ENCODE peak calls at places on chromosome 3, in seven cellular contexts. V is heart right ventricle, Z is gastrocnemius medialis, S is fibroblast of lung, P is psoas muscle, D is SJCRH30, Q is body of pancreas. G is an unnamed sample. For H3K4me1, the result is how much of the 10 kb centered on the place peaks cover.

GRCh38 chr3:190432216-190432615 is 17.5 kb downstream of the TMEM207 start:
- DNase-seq in P (no peak), S (peak), Z (no peak), V (no peak), D (no peak), Q (no peak), G (no peak)

GRCh38 chr3:162525052-162525451 is 1028.4 kb downstream of the OTOL1 start:
- DNase-seq in S (peak), Q (peak), D (peak), P (no peak), V (no peak), Z (no peak), G (peak)

GRCh38 chr3:195185574-195185973 is 85.4 kb downstream of the XXYLT1 start:
- DNase-seq in Z (no peak), D (no peak), V (no peak), P (no peak), S (no peak), Q (no peak), G (no peak)

GRCh38 chr3:57194641-57195040 is 5.1 kb downstream of the HESX1 start:
- DNase-seq in D (no peak), V (no peak), Q (no peak), S (no peak), Z (no peak), P (no peak), G (no peak)

GRCh38 chr3:113128386-113129015 is 82.9 kb upstream of the BOC start:
- DNase-seq in Z (no peak), S (peak), P (no peak), D (peak), Q (no peak), V (no peak), G (no peak)

GRCh38 chr3:77869423-77869822 is 829.5 kb downstream of the ROBO2 start:
- DNase-seq in S (no peak), Q (no peak), V (no peak), D (no peak), P (no peak), Z (no peak), G (no peak)

GRCh38 chr3:877001-877400 is 215.8 kb upstream of the CNTN6 start:
- DNase-seq in P (no peak), D (no peak), V (no peak), Z (no peak), Q (no peak), S (peak), G (no peak)

GRCh38 chr3:131610174-131610573 is 107.4 kb upstream of the MRPL3 start:
- DNase-seq in D (no peak), S (no peak), Z (no peak), Q (no peak), P (no peak), V (no peak), G (no peak)

GRCh38 chr3:197226179-197226578 is 72.2 kb downstream of the DLG1 start:
- DNase-seq in Q (no peak), S (no peak), D (peak), Z (no peak), P (no peak), V (no peak), G (no peak)

GRCh38 chr3:153503873-153504272 is 341.8 kb downstream of the RAP2B start:
- DNase-seq in Q (no peak), P (no peak), Z (no peak), S (no peak), V (no peak), D (no peak), G (no peak)

GRCh38 chr3:169285057-169285990 is 378.2 kb downstream of the MECOM start:
- DNase-seq in V (no peak), Z (no peak), D (no peak), Q (no peak), P (no peak), S (no peak), G (no peak)

GRCh38 chr3:177830411-177830849 is 633.1 kb upstream of the TBL1XR1 start:
- DNase-seq in V (no peak), P (no peak), S (peak), Z (peak), D (no peak), Q (peak), G (no peak)

GRCh38 chr3:101513419-101513986 is 491 bp upstream of the SENP7 start:
- DNase-seq in Q (no peak), D (no peak), V (no peak), Z (no peak), S (no peak), P (no peak), G (no peak)

GRCh38 chr3:115602194-115602593 is 21.1 kb upstream of the GAP43 start:
- DNase-seq in V (no peak), Z (no peak), Q (no peak), D (no peak), S (no peak), P (no peak), G (no peak)

GRCh38 chr3:48709051-48709461 is 8.0 kb downstream of the IP6K2 start:
- DNase-seq in Q (no peak), S (peak), V (no peak), Z (no peak), D (no peak), P (no peak), G (no peak)

GRCh38 chr3:59692117-59692516 is 642.3 kb upstream of the CFAP20DC start:
- DNase-seq in D (no peak), Q (no peak), S (no peak), V (no peak), P (no peak), Z (no peak), G (no peak)

GRCh38 chr3:49813497-49814174 is at the start of gene UBA7:
- DNase-seq in D (no peak), P (peak), Z (no peak), S (peak), Q (peak), V (peak), G (peak)

GRCh38 chr3:67113802-67114407 is 115.8 kb downstream of the KBTBD8 start:
- DNase-seq in Z (peak), Q (peak), P (peak), D (peak), V (peak), S (peak), G (peak)

GRCh38 chr3:41198526-41198925 is 779 bp upstream of the CTNNB1 start:
- DNase-seq in D (peak), V (peak), S (peak), P (peak), Q (peak), Z (peak), G (peak)

GRCh38 chr3:157276801-157277200 is 116.9 kb upstream of the CCNL1 start:
- DNase-seq in V (no peak), Z (no peak), P (no peak), Q (no peak), D (no peak), S (no peak), G (no peak)

GRCh38 chr3:122318620-122319019 is 6.4 kb upstream of the CSTA start:
- DNase-seq in Z (no peak), S (peak), Q (no peak), D (no peak), P (no peak), V (no peak), G (no peak)

GRCh38 chr3:48220746-48221145 is 2.5 kb upstream of the CAMP start:
- DNase-seq in V (no peak), D (no peak), P (no peak), S (no peak), Z (no peak), Q (no peak), G (no peak)

GRCh38 chr3:194045919-194046318 is 90.0 kb upstream of the HES1 start:
- DNase-seq in Q (no peak), V (no peak), Z (no peak), P (no peak), S (no peak), D (no peak), G (no peak)

GRCh38 chr3:129626744-129627349 is 20.4 kb upstream of the PLXND1 start:
- DNase-seq in Q (peak), D (peak), S (peak), V (peak), P (peak), Z (peak), G (peak)

GRCh38 chr3:59914251-59914650 is 864.4 kb upstream of the CFAP20DC start:
- DNase-seq in P (no peak), S (no peak), D (no peak), Z (no peak), Q (no peak), V (no peak), G (no peak)

GRCh38 chr3:134086616-134087015 is 56.9 kb upstream of the SLCO2A1 start:
- DNase-seq in Z (no peak), V (no peak), S (no peak), P (no peak), Q (no peak), D (no peak), G (no peak)

GRCh38 chr3:132288357-132288756 is 28.9 kb upstream of the ACP3 start:
- DNase-seq in V (no peak), S (peak), Q (no peak), Z (no peak), P (no peak), D (no peak), G (no peak)

GRCh38 chr3:148372476-148372875 is 325.2 kb upstream of the AGTR1 start:
- DNase-seq in Q (peak), D (peak), Z (no peak), V (no peak), P (no peak), S (peak), G (no peak)

GRCh38 chr3:75192065-75192658 is 472.0 kb upstream of the FRG2C start:
- DNase-seq in V (no peak), P (no peak), Q (peak), Z (no peak), S (peak), D (peak), G (no peak)

GRCh38 chr3:39839504-39839903 is 30.1 kb downstream of the MYRIP start:
- DNase-seq in D (no peak), P (no peak), V (no peak), Q (no peak), Z (no peak), S (no peak), G (no peak)

GRCh38 chr3:69579527-69580165 is 159.6 kb upstream of the MITF start:
- DNase-seq in P (no peak), D (no peak), V (no peak), Z (no peak), S (no peak), Q (no peak), G (no peak)

GRCh38 chr3:56819016-56819809 is 17.5 kb upstream of the ARHGEF3 start:
- DNase-seq in Q (no peak), D (no peak), Z (no peak), S (peak), V (no peak), P (no peak), G (no peak)

GRCh38 chr3:129972301-129972700 is 2.2 kb upstream of the TRH start:
- DNase-seq in S (no peak), P (no peak), Q (no peak), V (no peak), Z (no peak), D (no peak), G (no peak)

GRCh38 chr3:42094992-42095391 is 3.8 kb downstream of the TRAK1 start:
- DNase-seq in Z (no peak), D (no peak), V (no peak), S (no peak), Q (no peak), P (no peak), G (no peak)

GRCh38 chr3:156321934-156322333 is 201.6 kb downstream of the KCNAB1 start:
- DNase-seq in P (no peak), V (no peak), Q (no peak), Z (no peak), D (no peak), S (no peak), G (no peak)

GRCh38 chr3:56988874-56989433 is 71.5 kb upstream of the SPATA12 start:
- DNase-seq in Z (peak), D (peak), Q (peak), S (peak), V (peak), P (peak), G (peak)

DNA sequence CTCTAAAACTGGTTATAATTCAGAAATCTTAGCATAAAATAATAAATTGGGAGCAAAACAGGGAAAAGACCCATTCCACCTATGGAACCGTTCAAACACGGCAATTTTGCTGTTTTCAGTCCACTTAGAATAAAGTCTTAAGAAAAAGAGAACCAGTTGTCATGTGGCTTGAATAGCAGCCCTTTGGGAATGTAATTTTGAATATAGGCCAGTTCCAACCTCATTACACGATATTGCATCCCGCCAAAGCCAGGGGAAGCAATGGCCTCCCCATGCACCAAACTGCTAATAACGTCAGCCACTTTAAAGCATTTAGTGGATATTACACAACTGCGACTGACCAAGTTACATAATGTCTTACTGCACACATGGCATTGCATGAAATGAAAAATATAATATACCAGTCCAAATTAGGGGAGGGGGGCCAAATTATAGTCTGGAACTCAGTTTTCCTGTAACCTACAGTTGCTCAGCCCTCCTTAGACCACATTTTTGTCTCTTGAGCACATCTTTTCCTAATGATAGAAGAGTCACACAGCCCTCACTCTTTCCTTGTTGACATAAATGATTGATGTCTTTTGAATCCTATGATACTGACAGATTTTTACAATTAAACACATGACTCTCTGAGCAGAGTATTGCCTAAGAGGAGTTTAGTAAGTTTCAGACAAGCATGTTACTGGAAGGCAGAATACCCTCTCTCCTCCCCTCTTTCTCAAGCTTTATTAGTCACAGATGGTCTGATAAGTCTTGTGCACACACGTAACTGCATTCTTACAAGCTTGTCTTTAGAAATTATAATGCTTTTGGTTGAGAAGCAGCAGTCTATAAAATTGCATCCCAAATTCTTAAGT is 1.0 kb upstream of the PLD1 start:
- DNase-seq in P (peak), Z (peak), Q (peak), S (peak), D (no peak), V (no peak), G (no peak)
- H3K4me1 ChIP-seq in P (under half), Z (under half), Q (under half), S (under half), D (under half), V (under half), G (under half)

GRCh38 chr3:30614943-30615342 is 8.5 kb downstream of the TGFBR2 start:
- DNase-seq in V (no peak), D (no peak), Q (no peak), S (peak), Z (no peak), P (no peak), G (no peak)

GRCh38 chr3:30611613-30612421 is 5.4 kb downstream of the TGFBR2 start:
- DNase-seq in Q (no peak), S (peak), D (no peak), V (no peak), P (no peak), Z (no peak), G (no peak)

GRCh38 chr3:30612422-30613134 is 6.2 kb downstream of the TGFBR2 start:
- DNase-seq in Q (no peak), Z (no peak), S (no peak), V (no peak), P (no peak), D (no peak), G (no peak)

GRCh38 chr3:30614373-30614772 is 8.0 kb downstream of the TGFBR2 start:
- DNase-seq in Q (no peak), V (no peak), Z (no peak), D (no peak), S (no peak), P (no peak), G (no peak)

GRCh38 chr3:30613135-30613825 is 6.9 kb downstream of the TGFBR2 start:
- DNase-seq in V (no peak), D (no peak), Z (no peak), P (no peak), S (no peak), Q (peak), G (no peak)
- H3K4me1 ChIP-seq in V (half or more), D (under half), Z (under half), P (half or more), S (under half), Q (half or more), G (under half)

GRCh38 chr3:43692085-43692484 is 1.3 kb downstream of the ABHD5 start:
- DNase-seq in V (no peak), P (no peak), Z (no peak), S (no peak), Q (no peak), D (no peak), G (no peak)
- H3K4me1 ChIP-seq in V (under half), P (under half), Z (under half), S (under half), Q (half or more), D (under half), G (under half)

GRCh38 chr3:188220097-188220788 is 66.3 kb downstream of the LPP start:
- DNase-seq in V (no peak), Z (peak), Q (no peak), P (no peak), S (peak), D (no peak), G (no peak)
- H3K4me1 ChIP-seq in V (half or more), Z (half or more), Q (half or more), P (half or more), S (under half), D (under half), G (under half)

DNA sequence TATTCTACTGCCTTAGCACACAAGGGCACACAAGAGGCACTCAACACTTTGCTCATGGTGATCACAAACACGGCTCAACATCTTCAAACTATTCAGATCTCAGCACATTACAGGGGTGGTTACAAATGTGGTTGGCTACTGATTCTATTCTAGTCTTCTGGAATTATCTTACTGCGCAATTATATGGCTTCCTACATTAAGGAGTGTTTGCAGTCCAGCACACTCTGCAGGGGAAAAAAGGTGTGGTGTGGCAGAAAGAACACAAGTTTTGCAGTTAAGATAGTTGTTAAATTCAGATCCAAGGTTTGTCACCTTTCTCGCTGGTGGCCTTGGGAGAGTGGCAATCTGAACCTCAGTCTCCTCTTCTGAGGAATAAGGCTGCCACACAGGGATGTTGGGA is 31.9 kb downstream of the IGF2BP2 start:
- DNase-seq in V (no peak), Q (no peak), P (no peak), D (no peak), S (no peak), Z (no peak), G (no peak)
- H3K4me1 ChIP-seq in V (under half), Q (under half), P (under half), D (under half), S (under half), Z (under half), G (under half)

DNA sequence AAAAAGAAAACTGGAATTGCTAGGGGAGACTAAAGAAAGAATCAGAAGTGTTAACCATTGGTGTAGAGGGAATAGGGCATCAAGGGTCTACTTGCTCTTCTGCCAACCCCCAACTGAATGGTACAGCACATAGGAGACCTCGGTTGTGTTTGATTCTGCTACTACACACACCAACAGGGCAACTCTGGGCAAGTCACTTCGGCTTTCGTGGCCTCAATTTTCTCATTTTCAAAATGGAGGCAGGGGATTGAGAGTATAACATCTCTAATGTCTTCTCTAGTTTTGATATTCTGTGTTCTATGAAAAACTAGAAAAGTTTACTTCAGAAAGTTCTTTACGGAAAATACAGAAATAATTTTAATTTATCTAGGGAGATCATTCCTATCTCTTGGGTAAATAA is 120.3 kb upstream of the PHLDB2 start:
- DNase-seq in V (no peak), P (no peak), D (no peak), Q (no peak), Z (no peak), S (no peak), G (no peak)
- H3K4me1 ChIP-seq in V (half or more), P (under half), D (half or more), Q (half or more), Z (under half), S (under half), G (under half)